ENCODE peak calls at places on chromosomes 6 and 20, in ten cellular contexts. F, L, P, D, Z, Y, A, G, E and X are unnamed samples.

GRCh38 chr20:44080646-44081267 is 106.2 kb downstream of the JPH2 start:
- DNase-seq in F (peak), L (peak), P (peak), D (peak), Z (no peak), Y (peak), A (peak), G (peak), E (peak), X (peak)

GRCh38 chr20:2149507-2149906 is 47.9 kb downstream of the STK35 start:
- DNase-seq in F (no peak), L (peak), P (no peak), D (no peak), Z (no peak), Y (no peak), A (no peak), G (no peak), E (no peak), X (no peak)

GRCh38 chr6:126035764-126036163 is 49.4 kb downstream of the TRMT11 start:
- DNase-seq in F (no peak), L (no peak), P (no peak), D (no peak), Z (no peak), Y (no peak), A (no peak), G (no peak), E (no peak), X (no peak)

GRCh38 chr6:38215225-38215624 is 395.7 kb downstream of the ZFAND3 start:
- DNase-seq in F (no peak), L (no peak), P (no peak), D (no peak), Z (no peak), Y (no peak), A (no peak), G (no peak), E (peak), X (no peak)

GRCh38 chr20:17680128-17680835 is 1.8 kb downstream of the RRBP1 start:
- DNase-seq in F (peak), L (peak), P (peak), D (no peak), Z (peak), Y (peak), A (no peak), G (peak), E (peak), X (no peak)

GRCh38 chr6:169938731-169939130 is 187.3 kb downstream of the ERMARD start:
- DNase-seq in F (no peak), L (no peak), P (no peak), D (no peak), Z (no peak), Y (no peak), A (no peak), G (no peak), E (no peak), X (no peak)

GRCh38 chr6:168451805-168452204 is 10.8 kb downstream of the SMOC2 start:
- DNase-seq in F (no peak), L (no peak), P (no peak), D (no peak), Z (no peak), Y (peak), A (no peak), G (no peak), E (no peak), X (no peak)

GRCh38 chr20:58712823-58713731 is 20.5 kb downstream of the NPEPL1 start:
- DNase-seq in F (peak), L (no peak), P (no peak), D (peak), Z (peak), Y (no peak), A (no peak), G (peak), E (peak), X (no peak)

GRCh38 chr6:4210619-4211419 is 75.4 kb upstream of the ECI2 start:
- DNase-seq in F (peak), L (peak), P (peak), D (peak), Z (peak), Y (peak), A (peak), G (no peak), E (peak), X (peak)

GRCh38 chr6:37137201-37137880 is 32.6 kb upstream of the PIM1 start:
- DNase-seq in F (no peak), L (peak), P (no peak), D (no peak), Z (no peak), Y (peak), A (no peak), G (no peak), E (no peak), X (no peak)

GRCh38 chr20:17024513-17025105 is 202.2 kb upstream of the PCSK2 start:
- DNase-seq in F (no peak), L (no peak), P (no peak), D (no peak), Z (no peak), Y (no peak), A (no peak), G (no peak), E (no peak), X (no peak)

GRCh38 chr6:12508553-12508952 is 208.0 kb upstream of the PHACTR1 start:
- DNase-seq in F (no peak), L (no peak), P (no peak), D (no peak), Z (no peak), Y (no peak), A (no peak), G (no peak), E (no peak), X (no peak)

GRCh38 chr6:12509060-12509459 is 207.5 kb upstream of the PHACTR1 start:
- DNase-seq in F (no peak), L (no peak), P (no peak), D (no peak), Z (no peak), Y (no peak), A (no peak), G (no peak), E (no peak), X (no peak)

GRCh38 chr6:12507641-12508040 is 208.9 kb upstream of the PHACTR1 start:
- DNase-seq in F (no peak), L (no peak), P (no peak), D (no peak), Z (no peak), Y (no peak), A (no peak), G (no peak), E (no peak), X (no peak)

GRCh38 chr6:12506211-12506610 is 210.4 kb upstream of the PHACTR1 start:
- DNase-seq in F (no peak), L (no peak), P (no peak), D (peak), Z (no peak), Y (no peak), A (no peak), G (no peak), E (no peak), X (no peak)

DNA sequence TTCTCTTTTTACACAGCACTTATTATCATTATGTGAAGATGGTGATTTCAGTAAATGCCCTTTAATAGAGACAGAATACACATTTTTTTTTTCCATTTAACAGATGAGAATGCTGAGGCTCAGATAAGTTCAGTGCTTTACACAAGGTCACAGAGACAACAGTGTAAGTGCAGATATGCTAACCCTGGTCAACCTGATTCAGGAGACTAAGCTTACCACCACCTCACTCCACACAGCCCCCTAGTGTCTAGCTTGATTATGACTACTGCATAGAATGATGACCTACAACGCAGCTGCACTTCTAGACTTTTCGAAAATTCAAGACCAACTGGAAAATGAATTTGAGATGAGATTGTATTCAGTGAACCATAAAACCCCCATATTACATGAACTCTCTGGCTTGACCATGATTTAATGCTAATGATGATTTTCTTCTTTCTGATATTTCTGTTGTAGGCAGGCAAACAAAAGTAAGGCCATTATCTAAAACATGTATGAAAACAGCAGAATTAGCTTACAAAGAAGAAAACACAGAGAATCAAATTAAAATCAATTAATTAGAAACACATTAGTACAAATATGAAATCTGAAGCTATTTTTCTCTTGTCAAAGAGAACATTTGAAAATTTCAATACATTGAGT is 212.1 kb upstream of the PHACTR1 start:
- DNase-seq in F (no peak), L (peak), P (no peak), D (no peak), Z (no peak), Y (no peak), A (peak), G (peak), E (peak), X (no peak)
- TF ChIP-seq CTCF in F (no peak), L (peak), P (peak), D (no peak), Z (no peak), Y (peak), A (peak), G (no peak), E (no peak), X (peak)

GRCh38 chr20:13648291-13648690 is 9.6 kb upstream of the TASP1 start:
- DNase-seq in F (no peak), L (no peak), P (no peak), D (no peak), Z (no peak), Y (no peak), A (no peak), G (no peak), E (no peak), X (no peak)
- H3K4me3 ChIP-seq in F (no peak), L (no peak), P (no peak), D (no peak), Z (no peak), Y (no peak), A (no peak), G (no peak), E (no peak), X (no peak)

DNA sequence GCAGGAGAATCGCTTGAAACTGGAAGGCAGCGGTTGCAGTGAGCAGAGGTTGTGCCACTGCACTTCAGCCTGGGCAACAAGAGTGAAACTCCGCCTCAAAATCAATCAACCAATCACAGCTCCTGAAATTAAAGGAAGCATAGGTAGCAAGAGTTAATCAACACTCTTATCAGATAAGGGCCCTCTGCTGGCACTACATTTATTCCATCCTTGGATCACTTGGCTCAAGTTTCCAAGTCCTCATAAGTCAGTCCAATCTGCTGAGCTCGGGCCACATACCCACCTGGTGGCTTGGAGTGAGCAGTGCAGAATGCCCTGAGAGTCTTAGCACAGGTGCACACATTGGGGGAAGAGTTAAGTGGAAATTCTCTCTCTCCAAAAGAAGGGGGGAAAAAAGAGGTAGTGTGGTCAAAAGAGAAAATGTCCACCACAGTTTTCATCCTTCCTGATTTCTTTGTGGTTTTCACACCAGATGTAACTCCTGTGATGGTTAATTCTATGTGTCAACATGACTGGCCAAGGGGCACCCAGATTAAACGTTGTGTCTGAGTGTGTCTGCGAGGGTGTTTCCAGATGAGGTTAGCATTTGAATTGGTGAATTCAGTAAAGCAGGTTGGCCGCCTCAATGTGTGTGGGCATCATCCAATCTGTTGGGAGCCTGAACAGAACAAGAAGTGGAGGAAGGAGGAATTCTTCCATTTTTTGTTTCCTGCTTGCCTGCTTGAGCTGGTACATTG is 14.2 kb upstream of the FAM8A1 start:
- DNase-seq in F (peak), L (no peak), P (no peak), D (no peak), Z (no peak), Y (no peak), A (no peak), G (no peak), E (peak), X (peak)
- TF ChIP-seq CTCF in F (no peak), L (peak), P (peak), D (no peak), Z (no peak), Y (no peak), A (peak), G (no peak), E (no peak), X (peak)

GRCh38 chr6:34527751-34528670 is 28.1 kb downstream of the SPDEF start:
- DNase-seq in F (no peak), L (no peak), P (no peak), D (no peak), Z (no peak), Y (no peak), A (no peak), G (no peak), E (no peak), X (no peak)

GRCh38 chr6:34528996-34529664 is 27.0 kb downstream of the SPDEF start:
- DNase-seq in F (no peak), L (no peak), P (no peak), D (no peak), Z (peak), Y (no peak), A (no peak), G (no peak), E (no peak), X (no peak)

GRCh38 chr6:34526241-34526972 is 29.7 kb downstream of the SPDEF start:
- DNase-seq in F (no peak), L (no peak), P (no peak), D (no peak), Z (no peak), Y (no peak), A (no peak), G (no peak), E (no peak), X (no peak)

GRCh38 chr6:34525431-34526175 is 30.5 kb downstream of the SPDEF start:
- DNase-seq in F (no peak), L (no peak), P (no peak), D (no peak), Z (no peak), Y (no peak), A (no peak), G (no peak), E (no peak), X (no peak)

DNA sequence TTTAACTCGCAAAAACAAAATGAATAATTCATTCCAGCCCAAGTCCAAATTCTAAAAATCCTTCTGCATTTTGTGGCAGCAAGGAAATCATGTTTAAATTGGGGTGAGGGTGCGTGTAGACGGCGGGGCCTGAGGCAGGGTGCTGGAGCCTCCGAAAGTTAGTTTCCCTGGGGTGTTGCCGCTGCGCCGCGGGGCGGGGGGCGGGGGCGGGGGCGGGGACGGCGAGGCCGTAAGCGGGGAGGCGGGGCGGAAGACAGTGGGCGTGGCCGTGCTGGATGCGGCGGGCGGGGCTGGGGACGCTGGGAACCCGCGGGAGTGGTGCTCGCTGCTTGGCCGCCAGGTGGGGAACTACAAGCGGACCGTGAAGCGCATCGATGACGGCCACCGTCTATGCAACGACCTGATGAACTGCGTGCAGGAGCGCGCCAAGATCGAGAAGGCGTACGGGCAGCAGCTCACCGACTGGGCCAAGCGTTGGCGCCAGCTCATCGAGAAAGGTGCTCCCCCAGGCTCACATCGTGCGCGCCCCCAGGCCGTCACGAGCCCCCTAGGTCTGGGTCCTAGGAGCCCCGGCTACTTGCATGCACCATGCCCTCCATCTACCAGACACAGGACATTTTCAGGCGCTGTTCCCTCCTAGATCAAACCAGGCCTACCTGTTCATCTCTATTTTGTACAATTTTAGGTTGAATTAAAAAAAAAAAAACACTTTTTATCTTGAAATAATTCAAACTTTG is 29.0 kb downstream of the SPDEF start:
- DNase-seq in F (peak), L (peak), P (peak), D (peak), Z (peak), Y (peak), A (peak), G (peak), E (peak), X (peak)
- H3K4me3 ChIP-seq in F (no peak), L (peak), P (peak), D (peak), Z (peak), Y (peak), A (peak), G (no peak), E (no peak), X (no peak)